ENCODE peak calls at places on chromosome 2, in seven cellular contexts. One of them, this sample, is unnamed.

GRCh38 chr2:64092502-64092901 is 51.7 kb downstream of the PELI1 start:
- DNase-seq in mesendoderm: no peak
- DNase-seq in IMR-90: no peak
- DNase-seq in trophoblast cell: no peak
- DNase-seq in H1: no peak
- DNase-seq in neuronal stem cell: no peak
- DNase-seq in H9: no peak
- DNase-seq in this sample: no peak

GRCh38 chr2:100397976-100398375 is 19.5 kb downstream of the CHST10 start:
- DNase-seq in mesendoderm: no peak
- DNase-seq in neuronal stem cell: no peak
- DNase-seq in trophoblast cell: no peak
- DNase-seq in H9: no peak
- DNase-seq in IMR-90: no peak
- DNase-seq in H1: no peak
- DNase-seq in this sample: no peak

GRCh38 chr2:177302552-177302951 is 38.0 kb upstream of the NFE2L2 start:
- DNase-seq in H1: no peak
- DNase-seq in IMR-90: no peak
- DNase-seq in trophoblast cell: no peak
- DNase-seq in neuronal stem cell: no peak
- DNase-seq in mesendoderm: no peak
- DNase-seq in H9: no peak
- DNase-seq in this sample: no peak

GRCh38 chr2:136116813-136117390 is 1.0 kb downstream of the CXCR4 start:
- DNase-seq in trophoblast cell: no peak
- DNase-seq in H1: peak
- DNase-seq in mesendoderm: no peak
- DNase-seq in IMR-90: no peak
- DNase-seq in neuronal stem cell: peak
- DNase-seq in H9: peak
- DNase-seq in this sample: no peak

GRCh38 chr2:1717129-1717528 is 27.2 kb downstream of the PXDN start:
- DNase-seq in H9: no peak
- DNase-seq in trophoblast cell: no peak
- DNase-seq in H1: no peak
- DNase-seq in mesendoderm: peak
- DNase-seq in neuronal stem cell: no peak
- DNase-seq in IMR-90: no peak
- DNase-seq in this sample: no peak

GRCh38 chr2:25314514-25315315 is 27.0 kb downstream of the DNMT3A start:
- DNase-seq in neuronal stem cell: peak
- DNase-seq in H9: peak
- DNase-seq in mesendoderm: peak
- DNase-seq in trophoblast cell: no peak
- DNase-seq in IMR-90: peak
- DNase-seq in H1: peak
- DNase-seq in this sample: peak

GRCh38 chr2:104472076-104472475 is 381.8 kb upstream of the POU3F3 start:
- DNase-seq in IMR-90: no peak
- DNase-seq in trophoblast cell: no peak
- DNase-seq in neuronal stem cell: no peak
- DNase-seq in H1: no peak
- DNase-seq in H9: no peak
- DNase-seq in mesendoderm: peak
- DNase-seq in this sample: no peak

GRCh38 chr2:30665761-30666306 is 141.4 kb downstream of the CAPN13 start:
- DNase-seq in trophoblast cell: no peak
- DNase-seq in mesendoderm: no peak
- DNase-seq in H1: peak
- DNase-seq in H9: peak
- DNase-seq in neuronal stem cell: no peak
- DNase-seq in IMR-90: no peak
- DNase-seq in this sample: no peak

GRCh38 chr2:85308951-85309555 is 18.7 kb downstream of the TGOLN2 start:
- DNase-seq in neuronal stem cell: no peak
- DNase-seq in IMR-90: peak
- DNase-seq in H1: no peak
- DNase-seq in trophoblast cell: no peak
- DNase-seq in H9: no peak
- DNase-seq in mesendoderm: no peak
- DNase-seq in this sample: peak

GRCh38 chr2:167537743-167538142 is 649.5 kb downstream of the XIRP2 start:
- DNase-seq in mesendoderm: no peak
- DNase-seq in trophoblast cell: no peak
- DNase-seq in IMR-90: no peak
- DNase-seq in neuronal stem cell: no peak
- DNase-seq in H1: no peak
- DNase-seq in H9: no peak
- DNase-seq in this sample: no peak
- H3K23ac ChIP-seq in mesendoderm: no peak
- H3K23ac ChIP-seq in trophoblast cell: no peak
- H3K23ac ChIP-seq in IMR-90: no peak
- H3K23ac ChIP-seq in neuronal stem cell: no peak
- H3K23ac ChIP-seq in H1: no peak
- H3K23ac ChIP-seq in H9: no peak
- H3K23ac ChIP-seq in this sample: no peak

DNA sequence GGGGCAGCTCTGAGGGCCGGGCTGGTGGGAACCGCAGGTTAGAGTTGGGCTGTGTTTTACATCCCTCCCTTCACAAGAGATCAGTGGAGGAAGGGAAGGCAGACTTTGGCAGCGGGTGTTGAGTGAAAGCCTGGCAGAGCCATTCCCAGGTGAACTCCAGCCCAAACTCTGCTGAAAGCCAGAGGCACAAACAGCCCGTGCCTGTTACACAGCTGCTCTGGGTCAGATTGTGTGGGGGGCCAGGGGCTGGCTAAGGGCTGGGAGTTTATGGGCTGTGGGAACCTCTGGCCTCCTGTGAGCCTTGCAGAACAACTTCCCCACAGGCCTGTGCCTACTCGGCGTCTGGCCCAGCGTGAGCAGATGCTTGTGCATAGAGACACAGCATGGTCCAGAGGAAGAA is 286.8 kb downstream of the CLIP4 start:
- DNase-seq in IMR-90: no peak
- DNase-seq in H1: no peak
- DNase-seq in trophoblast cell: no peak
- DNase-seq in mesendoderm: no peak
- DNase-seq in neuronal stem cell: no peak
- DNase-seq in H9: no peak
- DNase-seq in this sample: no peak
- H3K23ac ChIP-seq in IMR-90: no peak
- H3K23ac ChIP-seq in H1: no peak
- H3K23ac ChIP-seq in trophoblast cell: no peak
- H3K23ac ChIP-seq in mesendoderm: no peak
- H3K23ac ChIP-seq in neuronal stem cell: no peak
- H3K23ac ChIP-seq in H9: no peak
- H3K23ac ChIP-seq in this sample: no peak

GRCh38 chr2:10192392-10192791 is 69.9 kb downstream of the RRM2 start:
- DNase-seq in IMR-90: no peak
- DNase-seq in mesendoderm: no peak
- DNase-seq in H9: no peak
- DNase-seq in trophoblast cell: no peak
- DNase-seq in H1: no peak
- DNase-seq in neuronal stem cell: no peak
- DNase-seq in this sample: no peak
- H3K23ac ChIP-seq in IMR-90: no peak
- H3K23ac ChIP-seq in mesendoderm: no peak
- H3K23ac ChIP-seq in H9: no peak
- H3K23ac ChIP-seq in trophoblast cell: no peak
- H3K23ac ChIP-seq in H1: no peak
- H3K23ac ChIP-seq in neuronal stem cell: no peak
- H3K23ac ChIP-seq in this sample: no peak

DNA sequence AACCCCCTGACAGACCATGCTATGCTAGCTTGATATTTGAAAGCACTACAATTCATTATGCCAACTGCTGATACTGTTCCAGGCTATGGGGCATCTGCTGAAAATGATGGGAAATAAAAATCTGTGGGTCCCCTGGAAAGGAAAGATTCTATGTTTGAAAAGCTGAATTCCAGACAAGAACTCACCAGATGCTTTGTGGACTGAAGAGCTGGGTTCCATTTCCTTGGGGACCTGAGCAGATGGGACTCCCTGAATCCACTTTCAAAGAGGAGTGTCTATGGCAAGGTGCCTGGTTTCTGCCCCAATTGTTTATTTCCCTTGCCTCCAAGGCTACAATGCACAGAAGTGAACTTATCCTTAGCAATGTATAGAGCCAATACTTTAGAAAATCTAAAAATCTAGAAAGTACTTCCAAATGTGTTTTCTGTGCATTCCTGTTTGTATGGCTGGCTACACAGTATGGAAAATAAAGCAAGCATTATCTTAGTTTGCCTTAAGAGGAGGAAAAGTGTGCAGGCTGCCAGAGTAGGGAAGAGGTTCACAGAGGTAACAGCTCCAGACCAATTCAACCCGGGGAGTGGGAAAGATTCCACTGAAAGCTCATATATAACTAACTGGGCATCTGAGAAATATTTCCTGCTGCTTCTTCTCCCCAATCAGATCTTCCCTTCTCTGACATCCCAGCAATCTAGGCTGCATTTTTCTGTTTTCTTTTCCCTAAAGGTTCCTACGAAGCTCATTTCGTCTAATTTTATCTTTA is 420.5 kb downstream of the NRXN1 start:
- DNase-seq in H1: no peak
- DNase-seq in mesendoderm: no peak
- DNase-seq in IMR-90: no peak
- DNase-seq in trophoblast cell: no peak
- DNase-seq in H9: no peak
- DNase-seq in neuronal stem cell: no peak
- DNase-seq in this sample: no peak
- H3K23ac ChIP-seq in H1: no peak
- H3K23ac ChIP-seq in mesendoderm: no peak
- H3K23ac ChIP-seq in IMR-90: no peak
- H3K23ac ChIP-seq in trophoblast cell: no peak
- H3K23ac ChIP-seq in H9: no peak
- H3K23ac ChIP-seq in neuronal stem cell: no peak
- H3K23ac ChIP-seq in this sample: no peak

DNA sequence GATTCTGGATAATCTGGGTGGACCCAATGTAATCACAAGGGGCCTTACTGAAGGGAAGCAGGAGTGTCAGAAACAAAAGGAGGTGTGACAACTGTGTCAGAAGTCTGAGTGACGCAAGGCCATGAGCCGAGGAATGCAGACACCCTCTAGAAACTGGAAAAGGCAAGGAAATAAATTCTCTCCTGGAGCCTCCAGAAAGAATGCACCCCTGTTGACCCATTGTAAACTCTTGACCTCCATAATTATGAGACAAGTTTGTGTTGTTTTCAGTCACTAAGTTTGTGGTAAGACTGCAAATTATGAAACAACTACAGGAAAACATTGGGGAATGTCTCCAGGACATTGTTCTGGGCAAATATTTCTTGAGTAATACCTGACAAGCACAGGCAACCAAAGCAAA is 47.3 kb upstream of the B3GNT7 start:
- DNase-seq in H1: no peak
- DNase-seq in H9: peak
- DNase-seq in mesendoderm: peak
- DNase-seq in neuronal stem cell: no peak
- DNase-seq in IMR-90: no peak
- DNase-seq in trophoblast cell: peak
- DNase-seq in this sample: peak
- H3K23ac ChIP-seq in H1: no peak
- H3K23ac ChIP-seq in H9: no peak
- H3K23ac ChIP-seq in mesendoderm: no peak
- H3K23ac ChIP-seq in neuronal stem cell: no peak
- H3K23ac ChIP-seq in IMR-90: no peak
- H3K23ac ChIP-seq in trophoblast cell: no peak
- H3K23ac ChIP-seq in this sample: no peak

GRCh38 chr2:222548997-222549396 is 106.9 kb downstream of the FARSB start:
- DNase-seq in H1: no peak
- DNase-seq in mesendoderm: peak
- DNase-seq in neuronal stem cell: peak
- DNase-seq in trophoblast cell: no peak
- DNase-seq in IMR-90: no peak
- DNase-seq in H9: peak
- DNase-seq in this sample: no peak
- H3K23ac ChIP-seq in H1: no peak
- H3K23ac ChIP-seq in mesendoderm: no peak
- H3K23ac ChIP-seq in neuronal stem cell: no peak
- H3K23ac ChIP-seq in trophoblast cell: no peak
- H3K23ac ChIP-seq in IMR-90: no peak
- H3K23ac ChIP-seq in H9: no peak
- H3K23ac ChIP-seq in this sample: no peak

DNA sequence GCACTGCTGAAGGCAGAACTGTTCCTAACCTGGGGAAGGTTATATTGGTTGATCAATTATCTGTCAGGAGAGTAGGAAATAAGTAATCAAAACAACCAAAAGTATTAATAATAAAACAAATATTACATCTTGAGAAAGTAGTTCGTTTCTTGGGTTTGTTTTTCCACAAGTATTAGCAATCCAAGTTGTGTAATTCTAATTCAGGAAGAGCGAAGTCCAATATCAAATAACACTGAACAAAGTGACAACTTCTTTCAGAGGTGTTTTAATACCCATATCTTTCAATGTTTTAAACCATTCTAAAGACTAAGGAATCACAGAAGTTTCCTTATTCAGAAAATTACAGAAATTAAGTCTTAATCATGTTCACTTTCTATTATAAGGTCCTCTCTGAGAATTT is 34.6 kb upstream of the NFU1 start:
- DNase-seq in IMR-90: no peak
- DNase-seq in mesendoderm: no peak
- DNase-seq in H1: no peak
- DNase-seq in H9: no peak
- DNase-seq in neuronal stem cell: no peak
- DNase-seq in trophoblast cell: no peak
- DNase-seq in this sample: no peak
- H3K23ac ChIP-seq in IMR-90: no peak
- H3K23ac ChIP-seq in mesendoderm: no peak
- H3K23ac ChIP-seq in H1: no peak
- H3K23ac ChIP-seq in H9: no peak
- H3K23ac ChIP-seq in neuronal stem cell: no peak
- H3K23ac ChIP-seq in trophoblast cell: no peak
- H3K23ac ChIP-seq in this sample: no peak

GRCh38 chr2:240588669-240589068 is 2.1 kb downstream of the CAPN10 start:
- DNase-seq in H9: no peak
- DNase-seq in trophoblast cell: no peak
- DNase-seq in neuronal stem cell: no peak
- DNase-seq in IMR-90: no peak
- DNase-seq in H1: no peak
- DNase-seq in mesendoderm: no peak
- DNase-seq in this sample: no peak

GRCh38 chr2:240586919-240587800 is 626 bp downstream of the CAPN10 start:
- DNase-seq in H9: peak
- DNase-seq in neuronal stem cell: no peak
- DNase-seq in trophoblast cell: no peak
- DNase-seq in H1: no peak
- DNase-seq in mesendoderm: peak
- DNase-seq in IMR-90: no peak
- DNase-seq in this sample: peak

GRCh38 chr2:240586198-240586918 is at the start of gene CAPN10:
- DNase-seq in mesendoderm: peak
- DNase-seq in trophoblast cell: peak
- DNase-seq in H1: peak
- DNase-seq in IMR-90: peak
- DNase-seq in neuronal stem cell: peak
- DNase-seq in H9: peak
- DNase-seq in this sample: peak

GRCh38 chr2:240589381-240589780 is 2.8 kb downstream of the CAPN10 start:
- DNase-seq in H1: no peak
- DNase-seq in H9: no peak
- DNase-seq in trophoblast cell: no peak
- DNase-seq in IMR-90: no peak
- DNase-seq in neuronal stem cell: no peak
- DNase-seq in mesendoderm: no peak
- DNase-seq in this sample: no peak

GRCh38 chr2:240588006-240588655 is 1.6 kb downstream of the CAPN10 start:
- DNase-seq in trophoblast cell: no peak
- DNase-seq in neuronal stem cell: no peak
- DNase-seq in IMR-90: no peak
- DNase-seq in mesendoderm: no peak
- DNase-seq in H9: no peak
- DNase-seq in H1: no peak
- DNase-seq in this sample: no peak
- H3K23ac ChIP-seq in trophoblast cell: no peak
- H3K23ac ChIP-seq in neuronal stem cell: peak
- H3K23ac ChIP-seq in IMR-90: peak
- H3K23ac ChIP-seq in mesendoderm: no peak
- H3K23ac ChIP-seq in H9: no peak
- H3K23ac ChIP-seq in H1: no peak
- H3K23ac ChIP-seq in this sample: peak